ENCODE peak calls at places on chromosomes 7 and 10, in nine cellular contexts. E, F, C, A, U, Z, L, I and N are unnamed samples. For H3K4me1, the result is how much of the 10 kb centered on the place peaks cover.

GRCh38 chr10:72449842-72450495 is 95.2 kb upstream of the DNAJB12 start:
- DNase-seq in F (no peak), A (peak), Z (peak), I (no peak), U (no peak), C (no peak), L (no peak), E (no peak), N (no peak)

GRCh38 chr7:106737202-106737562 is 76.2 kb upstream of the CCDC71L start:
- DNase-seq in I (peak), E (no peak), Z (no peak), A (no peak), C (no peak), U (no peak), L (peak), F (no peak), N (no peak)

GRCh38 chr7:100875356-100875751 is 451 bp downstream of the SRRT start:
- DNase-seq in L (peak), E (no peak), U (no peak), I (peak), F (no peak), A (no peak), C (no peak), Z (peak), N (no peak)

GRCh38 chr7:150381785-150382122 is 2.6 kb downstream of the ZNF775 start:
- DNase-seq in A (no peak), C (no peak), Z (no peak), F (no peak), I (no peak), L (no peak), U (no peak), E (no peak), N (no peak)

GRCh38 chr10:62471718-62472117 is 97.5 kb downstream of the ZNF365 start:
- DNase-seq in C (no peak), Z (no peak), A (no peak), F (no peak), L (no peak), E (no peak), U (no peak), I (no peak), N (no peak)

GRCh38 chr7:45184326-45185027 is 26.9 kb downstream of the RAMP3 start:
- DNase-seq in E (no peak), Z (no peak), I (no peak), F (no peak), L (no peak), A (no peak), U (no peak), C (no peak), N (no peak)

GRCh38 chr10:92405006-92405924 is 114.3 kb downstream of the MARCHF5 start:
- DNase-seq in F (no peak), Z (no peak), U (no peak), C (no peak), I (no peak), E (no peak), L (no peak), A (no peak), N (no peak)

GRCh38 chr7:30923774-30924413 is 12.2 kb downstream of the AQP1 start:
- DNase-seq in C (peak), U (no peak), A (no peak), L (no peak), E (no peak), Z (no peak), I (no peak), F (no peak), N (no peak)

GRCh38 chr10:16686081-16686902 is 130.9 kb downstream of the RSU1 start:
- DNase-seq in A (no peak), I (no peak), F (no peak), E (no peak), L (no peak), U (no peak), C (no peak), Z (no peak), N (no peak)

GRCh38 chr7:139536158-139536557 is 12.7 kb downstream of the CLEC2L start:
- DNase-seq in U (no peak), C (no peak), F (no peak), A (no peak), E (no peak), I (no peak), Z (no peak), L (no peak), N (no peak)

GRCh38 chr7:43071604-43072003 is 40.8 kb upstream of the HECW1 start:
- DNase-seq in I (no peak), Z (peak), F (no peak), E (no peak), A (no peak), L (peak), U (no peak), C (no peak), N (no peak)

GRCh38 chr10:111440501-111440900 is 363.7 kb downstream of the ADRA2A start:
- DNase-seq in U (no peak), I (no peak), Z (no peak), L (no peak), C (no peak), A (no peak), F (no peak), E (no peak), N (no peak)

GRCh38 chr7:14184292-14184864 is 194.9 kb upstream of the ETV1 start:
- DNase-seq in U (no peak), Z (no peak), F (no peak), E (no peak), I (no peak), L (no peak), A (peak), C (no peak), N (no peak)

GRCh38 chr7:70710011-70710480 is 421.9 kb upstream of the GALNT17 start:
- DNase-seq in U (no peak), Z (peak), A (no peak), I (peak), F (no peak), L (no peak), C (no peak), E (no peak), N (no peak)

GRCh38 chr10:100341953-100342626 is 4.9 kb upstream of the SCD start:
- DNase-seq in U (peak), E (peak), F (no peak), A (peak), L (peak), C (peak), Z (peak), I (peak), N (no peak)

GRCh38 chr10:126905776-126906703 is 812 bp downstream of the DOCK1 start:
- DNase-seq in C (no peak), L (no peak), Z (peak), A (peak), I (no peak), E (peak), U (no peak), F (no peak), N (no peak)

GRCh38 chr10:119518936-119519335 is 23.6 kb downstream of the RGS10 start:
- DNase-seq in I (no peak), C (no peak), U (no peak), A (no peak), F (no peak), E (no peak), Z (no peak), L (no peak), N (no peak)

GRCh38 chr7:104686286-104686685 is 327.7 kb upstream of the KMT2E start:
- DNase-seq in F (no peak), A (no peak), E (no peak), U (no peak), L (no peak), C (no peak), I (no peak), Z (no peak), N (no peak)

GRCh38 chr10:74745449-74745848 is 81.0 kb upstream of the KAT6B start:
- DNase-seq in C (no peak), A (no peak), F (no peak), Z (no peak), E (no peak), U (no peak), L (no peak), I (no peak), N (no peak)

GRCh38 chr10:13352519-13352918 is 4.4 kb upstream of the SEPHS1 start:
- DNase-seq in C (no peak), I (no peak), F (no peak), A (no peak), Z (no peak), U (no peak), E (no peak), L (peak), N (no peak)

GRCh38 chr10:79068203-79068561 is 584 bp upstream of the ZMIZ1 start:
- DNase-seq in I (no peak), Z (peak), L (peak), F (no peak), E (peak), A (peak), C (no peak), U (peak), N (no peak)

GRCh38 chr7:11706666-11707605 is 125.1 kb downstream of the THSD7A start:
- DNase-seq in C (no peak), A (peak), I (peak), Z (no peak), L (no peak), U (no peak), E (peak), F (no peak), N (peak)

GRCh38 chr10:86376403-86376802 is 9.8 kb upstream of the GRID1 start:
- DNase-seq in F (no peak), U (no peak), C (no peak), Z (no peak), L (no peak), I (no peak), E (no peak), A (peak), N (no peak)

GRCh38 chr7:75617634-75618234 is 121.0 kb downstream of the HIP1 start:
- DNase-seq in A (peak), F (peak), I (no peak), L (peak), U (peak), E (no peak), C (peak), Z (no peak), N (peak)

GRCh38 chr7:105664816-105665525 is 83.7 kb upstream of the EFCAB10 start:
- DNase-seq in C (no peak), U (no peak), E (peak), I (no peak), A (no peak), F (no peak), Z (peak), L (no peak), N (no peak)

GRCh38 chr10:60291354-60291930 is 98.2 kb downstream of the ANK3 start:
- DNase-seq in I (no peak), C (no peak), F (no peak), A (no peak), U (no peak), L (no peak), E (no peak), Z (no peak), N (no peak)

GRCh38 chr7:32586291-32587221 is 91.3 kb downstream of the AVL9 start:
- DNase-seq in C (no peak), I (no peak), Z (no peak), F (no peak), E (peak), U (no peak), A (no peak), L (no peak), N (no peak)

GRCh38 chr7:42351313-42351935 is 114.4 kb upstream of the GLI3 start:
- DNase-seq in C (no peak), U (no peak), E (no peak), A (no peak), Z (no peak), I (no peak), F (no peak), L (no peak), N (no peak)

GRCh38 chr7:156386097-156386496 is 254.5 kb upstream of the RNF32 start:
- DNase-seq in E (no peak), A (no peak), C (no peak), I (no peak), Z (peak), L (no peak), U (no peak), F (no peak), N (no peak)

GRCh38 chr10:80614576-80615416 is 77.1 kb downstream of the SH2D4B start:
- DNase-seq in U (no peak), C (no peak), Z (no peak), E (no peak), I (no peak), L (no peak), A (no peak), F (no peak), N (no peak)

DNA sequence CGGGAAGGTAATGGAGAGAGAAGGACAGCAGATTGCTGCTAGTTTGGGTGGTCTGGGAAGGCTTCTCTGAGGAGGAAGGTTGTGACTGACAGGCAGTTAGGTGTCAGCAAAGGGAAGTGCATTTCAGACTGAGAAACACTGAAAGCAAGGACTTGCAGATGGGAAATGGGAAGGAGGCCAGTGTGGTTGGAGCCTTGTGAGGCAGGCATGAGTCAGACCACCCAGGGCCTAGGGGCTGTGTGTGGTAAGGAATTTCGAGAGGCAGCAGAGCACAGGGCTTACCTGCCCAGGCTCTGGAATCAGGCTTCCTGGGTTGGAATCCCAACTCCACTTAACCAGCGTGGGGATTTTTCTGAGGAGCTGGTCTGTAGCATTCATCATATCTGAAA is 53.5 kb downstream of the NRF1 start:
- DNase-seq in L (no peak), F (no peak), A (no peak), C (no peak), U (no peak), I (peak), Z (peak), E (peak), N (peak)
- H3K4me3 ChIP-seq in L (no peak), F (no peak), A (no peak), C (no peak), U (no peak), I (no peak), Z (no peak), E (no peak), N (no peak)

GRCh38 chr10:114163062-114163861 is 10.7 kb downstream of the CCDC186 start:
- DNase-seq in E (no peak), F (no peak), C (no peak), I (no peak), A (no peak), L (no peak), Z (no peak), U (no peak), N (no peak)
- H3K4me1 ChIP-seq in E (under half), F (under half), C (under half), I (under half), A (under half), L (under half), Z (under half), U (under half), N (under half)

DNA sequence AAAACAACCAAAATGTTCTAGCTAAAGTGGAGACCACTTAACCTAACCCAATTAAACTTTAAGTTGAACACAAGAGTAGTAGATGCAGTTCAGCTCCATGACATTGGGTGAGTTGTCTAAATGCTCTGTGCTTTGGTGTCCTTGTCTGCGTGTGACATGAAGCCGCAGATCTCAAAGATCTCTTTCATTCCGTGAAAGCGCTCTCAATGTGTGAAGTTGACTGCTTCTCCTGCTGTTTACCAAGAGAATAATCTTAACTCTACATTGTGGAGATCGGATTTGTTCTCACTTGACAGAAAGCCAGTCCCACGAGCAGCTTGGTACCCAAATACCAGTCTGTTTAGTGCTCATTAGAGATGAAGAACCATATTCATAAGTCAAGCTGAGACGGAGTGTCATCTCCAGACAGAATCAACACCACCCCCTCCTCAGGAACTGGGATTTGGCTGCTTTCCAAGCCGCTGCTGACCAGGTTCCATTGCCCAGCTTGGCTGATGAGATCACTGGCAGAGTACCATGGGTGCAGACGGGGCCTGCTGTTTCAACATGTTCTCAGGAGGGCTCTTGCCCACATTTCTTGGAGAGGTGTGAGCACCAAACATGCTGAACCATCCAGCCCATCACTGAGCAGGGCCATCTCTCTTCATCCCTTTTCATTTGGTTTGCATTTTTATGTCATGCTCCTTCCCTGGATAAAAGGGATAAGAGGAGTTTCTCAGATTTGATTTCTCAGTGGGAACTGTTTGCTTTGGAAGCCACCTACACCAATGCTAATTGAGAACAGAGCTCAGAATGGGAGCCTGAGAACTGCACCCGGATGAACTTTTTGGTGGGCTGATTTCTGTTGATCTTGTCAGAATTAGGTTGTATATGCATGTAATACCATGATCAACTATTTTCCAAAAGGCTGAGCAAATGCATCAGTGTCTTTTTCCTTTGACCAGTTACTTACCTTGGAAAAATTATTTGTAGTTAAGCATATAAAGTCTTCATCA is 95.8 kb upstream of the AGBL3 start:
- DNase-seq in L (no peak), A (no peak), E (no peak), F (no peak), C (peak), Z (peak), I (peak), U (no peak), N (no peak)
- H3K4me3 ChIP-seq in L (no peak), A (peak), E (no peak), F (peak), C (peak), Z (no peak), I (peak), U (no peak), N (no peak)

DNA sequence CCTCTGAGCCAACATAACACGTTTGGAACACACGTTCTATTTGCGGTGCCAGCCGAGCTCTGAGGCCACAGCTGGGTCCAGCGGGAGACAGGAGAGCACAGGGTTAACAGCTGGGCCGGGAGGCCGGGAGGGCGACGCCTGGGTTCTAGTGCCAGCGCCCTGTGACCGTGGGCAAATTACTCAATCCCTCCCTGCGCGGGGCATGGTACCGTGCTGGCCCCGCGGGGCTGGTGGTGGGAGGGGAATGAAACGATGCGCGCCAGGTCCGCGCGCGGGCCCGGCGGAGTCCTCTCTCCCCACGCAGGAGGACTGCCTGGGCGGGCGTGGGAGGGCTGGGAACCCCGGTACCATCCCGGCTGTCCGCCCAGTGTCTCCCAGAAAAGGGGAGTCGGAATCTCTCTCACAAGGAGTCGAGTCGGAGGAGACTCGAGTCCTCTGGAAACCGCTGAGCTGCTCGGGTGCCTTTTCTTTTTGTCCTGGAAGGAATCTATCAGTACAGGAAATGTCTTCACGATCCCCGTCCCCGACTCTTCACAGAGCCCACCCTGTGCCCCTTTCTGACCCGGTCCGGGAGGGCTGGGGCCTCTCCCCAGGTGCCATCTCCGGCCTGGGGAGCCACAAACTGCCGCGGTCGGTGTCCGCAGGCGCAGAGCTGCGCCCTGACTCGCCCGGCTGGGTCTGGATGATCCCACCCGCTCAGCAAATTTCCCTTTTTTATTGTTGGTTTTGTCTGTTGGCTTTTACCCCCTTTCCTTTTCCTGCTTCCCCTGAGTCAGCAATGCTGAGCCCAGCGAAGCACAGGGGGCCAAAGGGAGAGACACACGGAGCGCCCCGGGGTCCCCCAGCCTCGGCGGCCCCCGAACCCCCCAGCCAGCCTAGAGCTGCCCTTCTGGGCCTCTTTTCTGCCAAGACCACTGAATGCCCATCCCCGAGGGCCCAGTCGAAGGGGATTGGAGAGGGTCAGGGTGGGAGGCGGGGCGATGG is 30.7 kb downstream of the LEP start:
- DNase-seq in F (no peak), E (no peak), C (no peak), I (no peak), Z (no peak), A (no peak), U (no peak), L (no peak), N (no peak)
- H3K4me1 ChIP-seq in F (under half), E (under half), C (under half), I (under half), Z (under half), A (under half), U (under half), L (under half), N (under half)